ENCODE peak calls at places on chromosomes 12 and 14, in five cellular contexts. Q is GM23338, N is GM12878, F is HepG2, K is K562. H is an unnamed sample.

GRCh38 chr12:130126023-130126432 is 36.2 kb upstream of the FZD10 start:
- DNase-seq in Q (peak; percentile 14), N (no peak), F (no peak), K (no peak), H (peak; percentile 33)

GRCh38 chr12:57236224-57236924 is 6.9 kb downstream of the SHMT2 start:
- DNase-seq in Q (peak; percentile 88), N (no peak), F (no peak), K (no peak), H (no peak)

GRCh38 chr12:40099423-40099853 is 6.4 kb downstream of the SLC2A13 start:
- DNase-seq in Q (no peak), N (no peak), F (peak; percentile 10), K (peak; percentile 78), H (peak; percentile 7)

GRCh38 chr12:56931474-56931978 is 2.7 kb downstream of the SDR9C7 start:
- DNase-seq in Q (peak; percentile 69), N (no peak), F (peak; percentile 27), K (peak; percentile 92), H (no peak)

GRCh38 chr14:81441626-81442134 is 41.6 kb upstream of the STON2 start:
- DNase-seq in Q (no peak), N (no peak), F (no peak), K (no peak), H (no peak)

GRCh38 chr14:93772263-93772662 is 16.0 kb downstream of the PRIMA1 start:
- DNase-seq in Q (no peak), N (no peak), F (no peak), K (no peak), H (no peak)

GRCh38 chr12:80509781-80510556 is 65.9 kb downstream of the PTPRQ start:
- DNase-seq in Q (no peak), N (no peak), F (no peak), K (no peak), H (no peak)

GRCh38 chr12:50390284-50390683 is 6.1 kb downstream of the FAM186A start:
- DNase-seq in Q (no peak), N (no peak), F (peak; percentile 61), K (no peak), H (peak; percentile 35)

GRCh38 chr14:26887842-26888241 is 290.0 kb upstream of the NOVA1 start:
- DNase-seq in Q (no peak), N (no peak), F (no peak), K (no peak), H (no peak)

GRCh38 chr12:76206039-76206676 is 121.7 kb upstream of the NAP1L1 start:
- DNase-seq in Q (no peak), N (no peak), F (no peak), K (no peak), H (no peak)

GRCh38 chr12:124705545-124706138 is 138.2 kb upstream of the NCOR2 start:
- DNase-seq in Q (no peak), N (no peak), F (no peak), K (no peak), H (no peak)

GRCh38 chr12:82968644-82969339 is 282.1 kb downstream of the TMTC2 start:
- DNase-seq in Q (no peak), N (no peak), F (no peak), K (no peak), H (no peak)

GRCh38 chr14:104425763-104426691 is 153.5 kb upstream of the C14orf180 start:
- DNase-seq in Q (no peak), N (no peak), F (no peak), K (no peak), H (no peak)

GRCh38 chr12:29589852-29590251 is 92.4 kb upstream of the OVCH1 start:
- DNase-seq in Q (no peak), N (no peak), F (no peak), K (no peak), H (no peak)

GRCh38 chr12:79441534-79441933 is 249.2 kb downstream of the PAWR start:
- DNase-seq in Q (peak; percentile 31), N (no peak), F (no peak), K (no peak), H (no peak)

GRCh38 chr12:131491155-131491554 is 219.7 kb upstream of the SFSWAP start:
- DNase-seq in Q (no peak), N (no peak), F (no peak), K (no peak), H (no peak)

GRCh38 chr12:48979602-48980388 is 1.7 kb downstream of the WNT1 start:
- DNase-seq in Q (peak; percentile 52), N (no peak), F (no peak), K (no peak), H (no peak)

GRCh38 chr14:102547067-102547466 is 37.5 kb upstream of the ANKRD9 start:
- DNase-seq in Q (no peak), N (no peak), F (no peak), K (no peak), H (no peak)

DNA sequence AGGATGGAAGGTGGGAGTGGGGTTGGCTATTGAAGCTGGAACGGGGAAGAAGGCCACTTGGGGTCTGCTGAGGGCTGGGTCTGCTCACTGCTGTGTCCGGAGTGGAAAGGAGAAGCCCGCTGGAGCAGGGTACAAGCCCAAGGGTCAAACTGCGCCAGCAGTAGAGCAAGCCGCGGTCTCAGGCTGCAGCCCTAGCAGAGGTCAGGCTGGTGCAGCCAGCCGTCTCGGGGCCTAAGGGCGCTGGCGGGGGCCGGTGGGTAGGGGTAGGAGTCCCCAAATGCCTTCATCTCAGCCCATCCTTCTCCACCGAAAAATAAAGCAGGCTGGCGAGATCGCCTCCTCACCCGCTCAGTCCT is 718 bp upstream of the JDP2 start:
- DNase-seq in Q (no peak), N (no peak), F (no peak), K (no peak), H (no peak)
- TF ChIP-seq JUNB in Q (no peak), N (no peak), F (no peak), K (no peak), H (no peak)

DNA sequence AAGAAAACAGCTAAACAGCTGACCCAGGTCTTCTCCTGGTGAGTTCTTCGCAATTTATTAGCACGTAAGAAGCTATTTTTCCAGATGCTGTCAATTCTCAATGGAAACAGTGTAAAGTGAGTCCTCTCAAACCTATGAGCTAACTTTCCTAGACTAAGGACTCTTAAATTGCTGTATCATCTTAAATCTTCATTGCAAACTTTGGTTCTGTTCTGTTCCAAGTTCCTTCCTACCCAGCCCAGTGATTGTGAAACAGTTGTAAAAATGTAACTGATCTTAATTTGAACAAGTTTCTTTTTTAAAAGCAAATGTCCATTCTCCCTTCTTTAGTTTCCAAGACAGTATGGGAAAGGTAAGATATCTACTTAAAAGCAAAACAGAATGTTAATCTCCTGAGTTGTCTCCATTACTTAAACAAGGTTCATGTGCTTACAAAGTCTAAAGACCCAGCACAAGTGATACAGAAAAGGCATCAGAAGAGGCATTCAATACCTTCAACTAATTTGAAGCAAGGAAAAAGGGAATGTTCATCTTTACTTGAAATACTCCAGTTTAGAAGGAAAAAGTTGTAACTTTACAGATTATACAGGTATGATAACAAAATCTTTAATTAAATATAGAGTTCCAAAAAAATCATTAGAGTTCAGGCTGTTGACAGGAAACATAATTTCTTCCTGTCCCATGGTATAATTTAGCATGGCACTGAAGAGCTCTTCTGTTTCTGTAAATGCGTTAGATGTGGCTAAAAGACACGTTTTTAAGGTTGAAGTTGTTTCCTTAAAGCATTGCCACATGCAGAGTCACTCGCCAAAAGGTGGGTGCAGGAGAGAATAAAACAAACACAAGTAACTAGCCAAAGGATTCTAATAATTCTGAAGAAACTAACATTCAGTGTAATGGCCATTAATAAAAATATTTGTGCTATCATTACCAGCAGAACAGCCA is 101.5 kb upstream of the USP15 start:
- DNase-seq in Q (no peak), N (no peak), F (no peak), K (no peak), H (no peak)
- TF ChIP-seq JUNB in Q (no peak), N (no peak), F (no peak), K (no peak), H (no peak)

GRCh38 chr14:73427516-73428264 is 30.7 kb downstream of the NUMB start:
- DNase-seq in Q (no peak), N (no peak), F (no peak), K (no peak), H (no peak)
- TF ChIP-seq JUNB in Q (no peak), N (no peak), F (no peak), K (no peak), H (no peak)

DNA sequence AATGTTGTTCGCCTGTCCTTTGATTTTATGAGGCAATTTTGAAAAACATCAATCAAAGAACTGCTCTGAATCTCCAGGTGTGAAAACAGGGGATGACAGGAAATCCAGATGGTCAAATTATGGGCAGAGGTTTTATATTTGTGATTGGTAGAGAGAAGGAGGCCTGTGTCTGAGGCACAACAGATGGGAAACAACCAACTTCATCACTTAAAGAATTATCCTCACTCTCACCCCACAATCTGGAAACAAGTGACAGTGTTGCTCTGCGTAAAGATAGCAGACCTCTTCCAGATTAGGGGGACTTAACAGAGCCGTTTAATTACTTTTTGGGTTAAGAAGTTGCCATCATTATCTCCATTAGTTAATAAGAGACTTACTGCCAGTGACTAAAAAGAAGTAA is 64.1 kb upstream of the EGLN3 start:
- DNase-seq in Q (no peak), N (no peak), F (no peak), K (no peak), H (no peak)
- TF ChIP-seq JUNB in Q (no peak), N (no peak), F (no peak), K (no peak), H (no peak)

GRCh38 chr12:69054343-69055056 is 121.5 kb upstream of the CPM start:
- DNase-seq in Q (no peak), N (no peak), F (peak; percentile 58), K (no peak), H (no peak)

GRCh38 chr12:69056743-69057515 is 124.0 kb upstream of the CPM start:
- DNase-seq in Q (no peak), N (no peak), F (no peak), K (no peak), H (no peak)

GRCh38 chr12:69055280-69055679 is 122.3 kb upstream of the CPM start:
- DNase-seq in Q (no peak), N (no peak), F (peak; percentile 34), K (no peak), H (no peak)

GRCh38 chr12:69055706-69056105 is 122.7 kb upstream of the CPM start:
- DNase-seq in Q (no peak), N (no peak), F (no peak), K (no peak), H (no peak)

GRCh38 chr12:69052613-69053408 is 119.8 kb upstream of the CPM start:
- DNase-seq in Q (peak; percentile 66), N (peak; percentile 32), F (peak; percentile 91), K (no peak), H (peak; percentile 66)
- TF ChIP-seq JUNB in Q (no peak), N (no peak), F (peak; percentile 83), K (no peak), H (no peak)

DNA sequence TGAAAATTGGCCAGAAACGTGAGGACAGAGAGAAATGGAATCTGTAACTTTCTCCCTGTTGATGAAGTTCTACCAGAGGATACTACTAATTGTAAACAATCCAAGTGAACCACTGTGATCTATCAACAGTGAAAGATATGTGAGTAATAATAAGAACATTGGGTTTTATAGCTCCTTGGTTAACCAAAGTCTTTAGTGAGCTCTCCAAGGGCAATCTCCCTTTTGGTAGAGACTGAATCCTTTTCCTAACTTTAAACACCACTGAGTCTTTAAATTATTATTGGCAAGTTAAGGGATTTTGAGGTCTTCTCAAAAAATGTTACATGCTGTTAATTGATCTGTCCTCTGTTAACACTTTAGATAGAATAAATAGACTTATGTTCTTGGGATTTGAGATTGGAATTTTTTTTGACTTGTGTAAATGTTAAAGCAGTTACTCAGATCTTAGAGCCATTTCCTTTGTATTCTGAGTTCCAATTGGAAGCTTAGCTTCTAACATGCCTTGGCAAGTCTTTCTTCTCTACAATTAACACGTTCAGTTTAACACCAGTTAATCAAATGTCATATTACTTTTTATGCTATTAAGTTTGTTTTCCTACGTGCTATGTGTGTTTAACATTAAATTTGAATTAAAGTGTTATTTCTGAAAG is 338.3 kb upstream of the DDHD1 start:
- DNase-seq in Q (no peak), N (no peak), F (no peak), K (no peak), H (no peak)
- TF ChIP-seq JUNB in Q (no peak), N (no peak), F (no peak), K (no peak), H (no peak)

H was measured in A549.